ENCODE peak calls at places on chromosomes 3 and 15, in six cellular contexts. Y, H, O, P, V and S are unnamed samples.

GRCh38 chr3:49785565-49786356 is 581 bp downstream of the IP6K1 start:
- DNase-seq in Y (no peak), H (peak), O (peak), P (peak), V (peak), S (peak)

GRCh38 chr15:33074942-33075341 is 119.6 kb downstream of the FMN1 start:
- DNase-seq in Y (no peak), H (no peak), O (no peak), P (no peak), V (no peak), S (peak)

GRCh38 chr15:42693942-42694341 is 43.0 kb downstream of the CDAN1 start:
- DNase-seq in Y (no peak), H (no peak), O (no peak), P (no peak), V (no peak), S (no peak)

GRCh38 chr3:127406309-127407025 is 118.6 kb upstream of the PRR20G start:
- DNase-seq in Y (no peak), H (peak), O (peak), P (no peak), V (peak), S (no peak)

GRCh38 chr3:43034200-43034599 is 55.1 kb downstream of the GASK1A start:
- DNase-seq in Y (no peak), H (no peak), O (no peak), P (no peak), V (no peak), S (no peak)

GRCh38 chr3:141279074-141279945 is 47.7 kb downstream of the PXYLP1 start:
- DNase-seq in Y (no peak), H (peak), O (peak), P (no peak), V (peak), S (peak)

GRCh38 chr3:10417849-10418248 is 87.5 kb downstream of the ATP2B2 start:
- DNase-seq in Y (no peak), H (peak), O (peak), P (no peak), V (peak), S (peak)

GRCh38 chr3:118803096-118803476 is 231.6 kb downstream of the IGSF11 start:
- DNase-seq in Y (no peak), H (no peak), O (no peak), P (no peak), V (no peak), S (no peak)

GRCh38 chr3:11201246-11202024 is 47.1 kb downstream of the HRH1 start:
- DNase-seq in Y (no peak), H (no peak), O (no peak), P (no peak), V (peak), S (peak)

GRCh38 chr3:126102530-126102951 is 18.6 kb upstream of the SLC41A3 start:
- DNase-seq in Y (no peak), H (peak), O (peak), P (no peak), V (peak), S (no peak)

GRCh38 chr15:75200765-75201608 is 695 bp upstream of the C15orf39 start:
- DNase-seq in Y (peak), H (no peak), O (peak), P (peak), V (peak), S (peak)

GRCh38 chr3:115301364-115301860 is 154.3 kb upstream of the ZBTB20 start:
- DNase-seq in Y (no peak), H (no peak), O (peak), P (no peak), V (no peak), S (no peak)

GRCh38 chr15:31078461-31078860 is 23.1 kb downstream of the TRPM1 start:
- DNase-seq in Y (no peak), H (no peak), O (no peak), P (no peak), V (no peak), S (no peak)

GRCh38 chr3:35505181-35505580 is 134.1 kb upstream of the ARPP21 start:
- DNase-seq in Y (no peak), H (no peak), O (no peak), P (no peak), V (no peak), S (no peak)

GRCh38 chr3:184774996-184775715 is 36.8 kb upstream of the VPS8 start:
- DNase-seq in Y (no peak), H (no peak), O (no peak), P (no peak), V (no peak), S (no peak)

GRCh38 chr3:158781859-158782258 is 20.0 kb upstream of the MFSD1 start:
- DNase-seq in Y (no peak), H (no peak), O (no peak), P (no peak), V (no peak), S (no peak)

GRCh38 chr15:51783967-51784366 is 32.6 kb downstream of the TMOD2 start:
- DNase-seq in Y (no peak), H (no peak), O (no peak), P (no peak), V (no peak), S (no peak)

GRCh38 chr3:62169871-62170660 is 203.3 kb downstream of the FEZF2 start:
- DNase-seq in Y (no peak), H (peak), O (peak), P (no peak), V (peak), S (peak)

GRCh38 chr3:61777483-61777882 is 216.1 kb downstream of the PTPRG start:
- DNase-seq in Y (no peak), H (no peak), O (no peak), P (no peak), V (no peak), S (no peak)

GRCh38 chr3:114803042-114803695 is 343.9 kb downstream of the ZBTB20 start:
- DNase-seq in Y (no peak), H (peak), O (no peak), P (no peak), V (peak), S (no peak)

GRCh38 chr3:175851541-175851940 is 992.4 kb downstream of the NAALADL2 start:
- DNase-seq in Y (no peak), H (no peak), O (no peak), P (no peak), V (no peak), S (no peak)

GRCh38 chr3:101898752-101899169 is 49.4 kb downstream of the NFKBIZ start:
- DNase-seq in Y (no peak), H (no peak), O (no peak), P (no peak), V (no peak), S (no peak)

GRCh38 chr3:111412656-111413055 is 129.3 kb upstream of the CD96 start:
- DNase-seq in Y (no peak), H (no peak), O (no peak), P (no peak), V (no peak), S (no peak)

GRCh38 chr15:87661952-87662351 is 594.6 kb downstream of the NTRK3 start:
- DNase-seq in Y (no peak), H (no peak), O (no peak), P (no peak), V (no peak), S (peak)

GRCh38 chr3:56118968-56119367 is 349.3 kb downstream of the ERC2 start:
- DNase-seq in Y (no peak), H (no peak), O (peak), P (no peak), V (no peak), S (no peak)

GRCh38 chr3:13857702-13858380 is 22.0 kb downstream of the WNT7A start:
- DNase-seq in Y (no peak), H (no peak), O (no peak), P (no peak), V (no peak), S (no peak)

GRCh38 chr3:179288845-179289244 is 34.0 kb upstream of the ZNF639 start:
- DNase-seq in Y (no peak), H (no peak), O (no peak), P (no peak), V (no peak), S (no peak)
- H3K4me3 ChIP-seq in Y (no peak), H (no peak), O (no peak), P (no peak), V (no peak), S (no peak)

DNA sequence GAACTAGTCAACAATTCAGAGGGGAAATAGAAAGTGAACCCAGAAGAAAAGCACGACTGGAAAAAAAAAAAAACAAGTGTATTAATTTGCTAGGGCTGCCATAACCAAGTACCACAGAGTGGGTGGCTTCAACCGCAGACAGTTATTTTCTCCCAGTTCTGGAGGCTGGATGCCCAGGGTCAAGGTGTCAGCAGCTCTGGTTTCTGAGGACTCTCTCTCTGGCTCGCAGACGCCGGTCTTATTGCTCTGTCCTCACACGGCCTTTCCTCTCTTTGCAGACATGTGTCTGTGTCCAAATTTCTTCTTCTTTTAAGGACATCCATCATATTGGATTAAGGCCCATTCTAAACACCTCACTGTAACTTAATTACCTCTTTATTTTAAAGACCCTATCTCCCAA is 291.8 kb downstream of the XXYLT1 start:
- DNase-seq in Y (no peak), H (no peak), O (no peak), P (no peak), V (no peak), S (no peak)
- TF ChIP-seq CTCF in Y (no peak), H (no peak), O (no peak), P (no peak), V (no peak), S (no peak)

GRCh38 chr15:76337739-76338554 is 1.4 kb downstream of the ISL2 start:
- DNase-seq in Y (peak), H (no peak), O (peak), P (no peak), V (no peak), S (no peak)
- H3K4me3 ChIP-seq in Y (peak), H (no peak), O (peak), P (no peak), V (no peak), S (no peak)

GRCh38 chr3:70108072-70108471 is 108.5 kb downstream of the SAMMSON start:
- DNase-seq in Y (peak), H (peak), O (no peak), P (no peak), V (no peak), S (peak)
- TF ChIP-seq CTCF in Y (peak), H (peak), O (peak), P (peak), V (peak), S (peak)

DNA sequence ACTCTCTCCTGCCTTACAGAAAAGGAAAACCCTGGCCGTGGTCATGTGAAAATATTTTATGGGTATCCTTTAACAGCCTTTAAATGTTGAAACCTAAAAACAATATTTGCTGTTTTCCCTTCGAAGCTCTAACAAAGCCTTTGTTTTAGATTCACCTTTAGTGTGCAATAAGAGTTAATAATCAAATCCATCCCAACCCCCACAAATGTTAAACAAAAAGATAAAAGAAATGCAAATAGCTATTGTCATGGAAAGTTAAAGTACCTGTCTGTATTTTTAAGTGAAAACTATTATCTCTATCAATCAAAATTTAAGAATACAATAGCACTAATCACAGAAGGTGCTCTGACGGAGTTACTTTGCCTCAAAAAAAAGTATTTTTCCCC is 279.3 kb downstream of the FOXP1 start:
- DNase-seq in Y (no peak), H (no peak), O (no peak), P (no peak), V (no peak), S (no peak)
- H3K4me3 ChIP-seq in Y (peak), H (no peak), O (no peak), P (peak), V (no peak), S (no peak)

GRCh38 chr15:85598203-85598602 is 196.5 kb downstream of the KLHL25 start:
- DNase-seq in Y (no peak), H (no peak), O (no peak), P (no peak), V (peak), S (peak)

GRCh38 chr15:85595804-85596536 is 198.8 kb downstream of the KLHL25 start:
- DNase-seq in Y (no peak), H (no peak), O (no peak), P (no peak), V (no peak), S (no peak)

GRCh38 chr15:85598718-85599398 is 195.9 kb downstream of the KLHL25 start:
- DNase-seq in Y (no peak), H (no peak), O (no peak), P (no peak), V (no peak), S (peak)

GRCh38 chr15:85600001-85600400 is 194.7 kb downstream of the KLHL25 start:
- DNase-seq in Y (no peak), H (no peak), O (no peak), P (no peak), V (no peak), S (no peak)

GRCh38 chr15:85597155-85597815 is 197.4 kb downstream of the KLHL25 start:
- DNase-seq in Y (no peak), H (no peak), O (no peak), P (peak), V (no peak), S (no peak)
- TF ChIP-seq CTCF in Y (no peak), H (no peak), O (no peak), P (no peak), V (no peak), S (no peak)

DNA sequence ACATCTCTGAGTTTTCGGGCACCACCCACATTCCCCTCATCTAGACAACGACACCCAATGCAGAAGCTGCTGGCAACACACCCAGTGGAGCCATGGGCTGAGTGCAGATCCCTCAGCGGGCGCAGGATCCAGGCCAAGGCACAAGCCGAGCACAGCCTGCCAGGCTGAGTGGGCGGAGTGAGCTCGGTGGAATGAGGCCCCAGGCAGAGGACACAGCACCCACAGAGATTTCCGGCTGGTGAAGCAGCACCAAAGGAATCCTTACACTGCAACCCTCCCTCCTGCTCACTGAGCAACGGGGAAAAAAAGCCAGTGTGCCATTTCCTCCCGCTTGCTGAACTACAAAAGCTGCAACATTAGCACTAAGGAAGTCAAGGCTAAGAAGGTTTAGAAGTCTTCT is 34.2 kb downstream of the ZMAT3 start:
- DNase-seq in Y (no peak), H (peak), O (peak), P (peak), V (peak), S (peak)
- H3K4me3 ChIP-seq in Y (no peak), H (no peak), O (no peak), P (no peak), V (no peak), S (no peak)

GRCh38 chr3:57597240-57597972 is at the start of gene ARF4:
- DNase-seq in Y (peak), H (peak), O (peak), P (peak), V (peak), S (peak)
- TF ChIP-seq CTCF in Y (peak), H (no peak), O (no peak), P (no peak), V (peak), S (peak)